ENCODE peak calls at places on chromosomes 3 and 15, in four cellular contexts. One of them, this sample, is unnamed.

GRCh38 chr3:116886202-116886893 is 176.8 kb downstream of the TUSC7 start:
- DNase-seq in EH: no peak
- DNase-seq in CD4-positive, alpha-beta memory T cell: no peak
- DNase-seq in NCI-H460: no peak
- DNase-seq in this sample: no peak

GRCh38 chr3:11509175-11510000 is 134.3 kb downstream of the VGLL4 start:
- DNase-seq in EH: peak
- DNase-seq in CD4-positive, alpha-beta memory T cell: no peak
- DNase-seq in NCI-H460: peak
- DNase-seq in this sample: no peak

GRCh38 chr3:70854108-70854507 is 541.7 kb upstream of the MDFIC2 start:
- DNase-seq in EH: peak
- DNase-seq in CD4-positive, alpha-beta memory T cell: no peak
- DNase-seq in NCI-H460: no peak
- DNase-seq in this sample: no peak

GRCh38 chr3:73681610-73682009 is 56.9 kb upstream of the PDZRN3 start:
- DNase-seq in EH: peak
- DNase-seq in CD4-positive, alpha-beta memory T cell: no peak
- DNase-seq in NCI-H460: no peak
- DNase-seq in this sample: no peak

GRCh38 chr3:149020839-149021252 is 29.5 kb downstream of the GYG1 start:
- DNase-seq in EH: no peak
- DNase-seq in CD4-positive, alpha-beta memory T cell: no peak
- DNase-seq in NCI-H460: no peak
- DNase-seq in this sample: no peak

GRCh38 chr3:117218709-117219108 is 509.1 kb downstream of the TUSC7 start:
- DNase-seq in EH: no peak
- DNase-seq in CD4-positive, alpha-beta memory T cell: no peak
- DNase-seq in NCI-H460: no peak
- DNase-seq in this sample: no peak

GRCh38 chr15:95448531-95449210 is 881.8 kb upstream of the NR2F2 start:
- DNase-seq in EH: peak
- DNase-seq in CD4-positive, alpha-beta memory T cell: no peak
- DNase-seq in NCI-H460: no peak
- DNase-seq in this sample: no peak

GRCh38 chr15:27250223-27250622 is 279.2 kb downstream of the GABRG3 start:
- DNase-seq in EH: no peak
- DNase-seq in CD4-positive, alpha-beta memory T cell: no peak
- DNase-seq in NCI-H460: no peak
- DNase-seq in this sample: no peak

GRCh38 chr3:163890661-163891060 is 1187.6 kb downstream of the SI start:
- DNase-seq in EH: no peak
- DNase-seq in CD4-positive, alpha-beta memory T cell: no peak
- DNase-seq in NCI-H460: no peak
- DNase-seq in this sample: no peak

GRCh38 chr3:138412821-138413531 is 21.4 kb upstream of the ESYT3 start:
- DNase-seq in EH: peak
- DNase-seq in CD4-positive, alpha-beta memory T cell: no peak
- DNase-seq in NCI-H460: no peak
- DNase-seq in this sample: no peak

GRCh38 chr15:70308011-70308761 is 210.5 kb upstream of the TLE3 start:
- DNase-seq in EH: no peak
- DNase-seq in CD4-positive, alpha-beta memory T cell: no peak
- DNase-seq in NCI-H460: no peak
- DNase-seq in this sample: peak

GRCh38 chr3:127452321-127452821 is 138.2 kb downstream of the TPRA1 start:
- DNase-seq in EH: no peak
- DNase-seq in CD4-positive, alpha-beta memory T cell: no peak
- DNase-seq in NCI-H460: no peak
- DNase-seq in this sample: no peak

This sample was measured in immature natural killer cell.